ENCODE peak calls at places on chromosomes 3 and 15, in five cellular contexts. One of them, this sample, is unnamed.

GRCh38 chr3:40745381-40746106 is 220.8 kb downstream of the ZNF621 start:
- DNase-seq in ovary: no peak
- DNase-seq in pancreas: no peak
- DNase-seq in mesothelial cell of epicardium: no peak
- DNase-seq in HFF-Myc: no peak
- DNase-seq in this sample: peak

GRCh38 chr3:128701342-128702212 is 24.4 kb upstream of the RAB7A start:
- DNase-seq in ovary: no peak
- DNase-seq in pancreas: no peak
- DNase-seq in mesothelial cell of epicardium: no peak
- DNase-seq in HFF-Myc: no peak
- DNase-seq in this sample: no peak

GRCh38 chr3:55906896-55907295 is 419.8 kb upstream of the WNT5A start:
- DNase-seq in ovary: no peak
- DNase-seq in pancreas: no peak
- DNase-seq in mesothelial cell of epicardium: no peak
- DNase-seq in HFF-Myc: no peak
- DNase-seq in this sample: no peak

GRCh38 chr3:63279000-63279366 is 875 bp downstream of the SYNPR start:
- DNase-seq in ovary: no peak
- DNase-seq in pancreas: peak
- DNase-seq in mesothelial cell of epicardium: peak
- DNase-seq in HFF-Myc: no peak
- DNase-seq in this sample: no peak

GRCh38 chr3:88677311-88677710 is 430.1 kb upstream of the EPHA3 start:
- DNase-seq in ovary: no peak
- DNase-seq in pancreas: no peak
- DNase-seq in mesothelial cell of epicardium: no peak
- DNase-seq in HFF-Myc: no peak
- DNase-seq in this sample: no peak

GRCh38 chr15:75054172-75054897 is 30.9 kb downstream of the PPCDC start:
- DNase-seq in ovary: no peak
- DNase-seq in pancreas: no peak
- DNase-seq in mesothelial cell of epicardium: no peak
- DNase-seq in HFF-Myc: no peak
- DNase-seq in this sample: no peak

GRCh38 chr3:110568246-110568645 is 503.4 kb upstream of the NECTIN3 start:
- DNase-seq in ovary: no peak
- DNase-seq in pancreas: no peak
- DNase-seq in mesothelial cell of epicardium: no peak
- DNase-seq in HFF-Myc: peak
- DNase-seq in this sample: peak

GRCh38 chr3:125035217-125035616 is 20.6 kb downstream of the HEG1 start:
- DNase-seq in ovary: no peak
- DNase-seq in pancreas: no peak
- DNase-seq in mesothelial cell of epicardium: no peak
- DNase-seq in HFF-Myc: no peak
- DNase-seq in this sample: peak

GRCh38 chr15:42576040-42576594 is 711 bp downstream of the STARD9 start:
- DNase-seq in ovary: no peak
- DNase-seq in pancreas: no peak
- DNase-seq in mesothelial cell of epicardium: no peak
- DNase-seq in HFF-Myc: no peak
- DNase-seq in this sample: no peak

GRCh38 chr3:126835472-126836219 is 131.6 kb downstream of the CHCHD6 start:
- DNase-seq in ovary: no peak
- DNase-seq in pancreas: no peak
- DNase-seq in mesothelial cell of epicardium: no peak
- DNase-seq in HFF-Myc: no peak
- DNase-seq in this sample: no peak

GRCh38 chr3:14891135-14892132 is 55.9 kb upstream of the NR2C2 start:
- DNase-seq in ovary: no peak
- DNase-seq in pancreas: no peak
- DNase-seq in mesothelial cell of epicardium: no peak
- DNase-seq in HFF-Myc: no peak
- DNase-seq in this sample: no peak

DNA sequence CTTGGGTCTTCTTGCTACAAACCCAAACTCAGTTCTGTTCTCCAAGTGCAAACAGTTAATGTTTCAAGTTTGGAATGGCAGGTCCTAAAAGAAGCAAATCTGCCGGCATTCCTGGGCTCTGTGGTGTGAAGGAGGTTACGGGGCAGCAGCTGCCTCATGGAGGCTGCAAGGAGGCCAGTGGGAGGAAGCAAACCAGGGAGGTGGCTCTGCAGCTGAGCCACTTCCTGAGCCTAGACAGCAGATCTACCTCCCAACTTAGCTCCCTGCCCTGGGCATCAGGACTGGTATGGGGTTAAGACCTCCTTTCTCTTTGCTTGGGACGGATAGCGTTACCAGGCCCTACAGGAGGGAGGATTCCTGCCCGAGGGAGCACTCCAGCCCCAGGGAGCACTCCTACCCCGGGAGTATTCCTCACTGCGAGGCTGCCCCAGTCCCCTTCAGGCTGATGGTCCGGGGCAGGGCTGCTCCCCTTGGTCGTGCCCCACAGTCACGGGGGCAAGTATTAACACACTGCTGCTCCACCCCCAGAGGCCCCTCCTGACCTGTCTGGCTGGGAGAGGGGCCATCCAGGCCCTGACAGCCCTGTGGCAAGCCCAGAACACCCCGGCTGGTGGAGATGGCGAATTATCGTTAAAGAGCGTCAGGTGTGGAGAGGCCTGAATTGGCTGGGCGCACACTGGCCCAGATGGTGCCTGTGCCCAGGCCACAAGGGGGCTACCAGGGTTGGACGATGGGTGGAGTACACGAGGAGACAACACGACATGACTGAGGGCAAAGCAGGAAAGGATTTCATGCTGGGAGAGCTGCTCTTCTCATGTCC is 129.9 kb downstream of the ATP10A start:
- DNase-seq in ovary: no peak
- DNase-seq in pancreas: no peak
- DNase-seq in mesothelial cell of epicardium: no peak
- DNase-seq in HFF-Myc: no peak
- DNase-seq in this sample: no peak
- TF ChIP-seq CTCF in ovary: no peak
- TF ChIP-seq CTCF in pancreas: no peak
- TF ChIP-seq CTCF in mesothelial cell of epicardium: no peak
- TF ChIP-seq CTCF in HFF-Myc: no peak
- TF ChIP-seq CTCF in this sample: no peak

GRCh38 chr3:57015912-57016311 is 44.6 kb upstream of the SPATA12 start:
- DNase-seq in ovary: no peak
- DNase-seq in pancreas: no peak
- DNase-seq in mesothelial cell of epicardium: no peak
- DNase-seq in HFF-Myc: no peak
- DNase-seq in this sample: no peak
- TF ChIP-seq CTCF in ovary: no peak
- TF ChIP-seq CTCF in pancreas: no peak
- TF ChIP-seq CTCF in mesothelial cell of epicardium: no peak
- TF ChIP-seq CTCF in HFF-Myc: no peak
- TF ChIP-seq CTCF in this sample: no peak

GRCh38 chr3:183635431-183636220 is at the start of gene KLHL24:
- DNase-seq in ovary: peak
- DNase-seq in pancreas: peak
- DNase-seq in mesothelial cell of epicardium: peak
- DNase-seq in HFF-Myc: peak
- DNase-seq in this sample: peak
- TF ChIP-seq CTCF in ovary: no peak
- TF ChIP-seq CTCF in pancreas: no peak
- TF ChIP-seq CTCF in mesothelial cell of epicardium: no peak
- TF ChIP-seq CTCF in HFF-Myc: no peak
- TF ChIP-seq CTCF in this sample: no peak

GRCh38 chr3:148962513-148962912 is 28.8 kb upstream of the GYG1 start:
- DNase-seq in ovary: peak
- DNase-seq in pancreas: no peak
- DNase-seq in mesothelial cell of epicardium: no peak
- DNase-seq in HFF-Myc: peak
- DNase-seq in this sample: no peak
- TF ChIP-seq CTCF in ovary: no peak
- TF ChIP-seq CTCF in pancreas: no peak
- TF ChIP-seq CTCF in mesothelial cell of epicardium: no peak
- TF ChIP-seq CTCF in HFF-Myc: no peak
- TF ChIP-seq CTCF in this sample: no peak

GRCh38 chr15:33612721-33613304 is 302.0 kb downstream of the RYR3 start:
- DNase-seq in ovary: no peak
- DNase-seq in pancreas: no peak
- DNase-seq in mesothelial cell of epicardium: no peak
- DNase-seq in HFF-Myc: no peak
- DNase-seq in this sample: no peak

GRCh38 chr15:33608714-33609113 is 297.9 kb downstream of the RYR3 start:
- DNase-seq in ovary: no peak
- DNase-seq in pancreas: no peak
- DNase-seq in mesothelial cell of epicardium: no peak
- DNase-seq in HFF-Myc: no peak
- DNase-seq in this sample: no peak
- TF ChIP-seq CTCF in ovary: no peak
- TF ChIP-seq CTCF in pancreas: no peak
- TF ChIP-seq CTCF in mesothelial cell of epicardium: no peak
- TF ChIP-seq CTCF in HFF-Myc: peak
- TF ChIP-seq CTCF in this sample: no peak

GRCh38 chr15:94154255-94154654 is 77.1 kb upstream of the MCTP2 start:
- DNase-seq in ovary: no peak
- DNase-seq in pancreas: no peak
- DNase-seq in mesothelial cell of epicardium: no peak
- DNase-seq in HFF-Myc: no peak
- DNase-seq in this sample: no peak
- TF ChIP-seq CTCF in ovary: no peak
- TF ChIP-seq CTCF in pancreas: no peak
- TF ChIP-seq CTCF in mesothelial cell of epicardium: no peak
- TF ChIP-seq CTCF in HFF-Myc: no peak
- TF ChIP-seq CTCF in this sample: no peak

DNA sequence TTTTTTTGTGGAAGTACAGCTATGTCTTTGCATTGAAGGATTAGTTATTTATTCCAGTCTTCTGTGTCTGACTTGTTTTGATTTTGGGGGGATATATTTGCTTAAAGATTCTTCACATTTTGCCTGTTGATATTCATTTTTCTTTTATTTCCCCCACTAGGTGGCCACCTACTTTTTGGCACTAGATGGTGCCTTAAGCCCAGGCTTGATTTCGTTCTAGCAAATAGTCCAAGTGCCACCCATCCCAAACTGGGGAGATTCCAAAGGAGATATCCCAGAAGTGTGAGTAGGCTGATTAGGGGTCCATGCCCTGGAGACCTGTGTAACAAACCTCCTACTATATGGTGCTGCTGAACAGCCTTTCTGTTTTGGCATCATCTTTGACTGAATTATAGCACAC is 80.0 kb upstream of the SPATA16 start:
- DNase-seq in ovary: no peak
- DNase-seq in pancreas: no peak
- DNase-seq in mesothelial cell of epicardium: no peak
- DNase-seq in HFF-Myc: peak
- DNase-seq in this sample: no peak
- TF ChIP-seq CTCF in ovary: no peak
- TF ChIP-seq CTCF in pancreas: no peak
- TF ChIP-seq CTCF in mesothelial cell of epicardium: peak
- TF ChIP-seq CTCF in HFF-Myc: peak
- TF ChIP-seq CTCF in this sample: no peak

GRCh38 chr3:153974614-153975013 is 146.6 kb upstream of the ARHGEF26 start:
- DNase-seq in ovary: no peak
- DNase-seq in pancreas: no peak
- DNase-seq in mesothelial cell of epicardium: no peak
- DNase-seq in HFF-Myc: no peak
- DNase-seq in this sample: peak

GRCh38 chr3:153977148-153977547 is 144.0 kb upstream of the ARHGEF26 start:
- DNase-seq in ovary: peak
- DNase-seq in pancreas: no peak
- DNase-seq in mesothelial cell of epicardium: no peak
- DNase-seq in HFF-Myc: no peak
- DNase-seq in this sample: no peak

GRCh38 chr3:153979419-153980251 is 141.6 kb upstream of the ARHGEF26 start:
- DNase-seq in ovary: no peak
- DNase-seq in pancreas: no peak
- DNase-seq in mesothelial cell of epicardium: no peak
- DNase-seq in HFF-Myc: no peak
- DNase-seq in this sample: no peak

GRCh38 chr3:153980252-153980590 is 141.0 kb upstream of the ARHGEF26 start:
- DNase-seq in ovary: no peak
- DNase-seq in pancreas: no peak
- DNase-seq in mesothelial cell of epicardium: no peak
- DNase-seq in HFF-Myc: no peak
- DNase-seq in this sample: no peak

GRCh38 chr3:153978023-153978422 is 143.2 kb upstream of the ARHGEF26 start:
- DNase-seq in ovary: no peak
- DNase-seq in pancreas: no peak
- DNase-seq in mesothelial cell of epicardium: no peak
- DNase-seq in HFF-Myc: no peak
- DNase-seq in this sample: no peak
- TF ChIP-seq CTCF in ovary: no peak
- TF ChIP-seq CTCF in pancreas: no peak
- TF ChIP-seq CTCF in mesothelial cell of epicardium: no peak
- TF ChIP-seq CTCF in HFF-Myc: no peak
- TF ChIP-seq CTCF in this sample: no peak

GRCh38 chr3:24689353-24689752 is 194.7 kb upstream of the THRB start:
- DNase-seq in ovary: no peak
- DNase-seq in pancreas: no peak
- DNase-seq in mesothelial cell of epicardium: no peak
- DNase-seq in HFF-Myc: no peak
- DNase-seq in this sample: no peak
- TF ChIP-seq CTCF in ovary: no peak
- TF ChIP-seq CTCF in pancreas: no peak
- TF ChIP-seq CTCF in mesothelial cell of epicardium: no peak
- TF ChIP-seq CTCF in HFF-Myc: no peak
- TF ChIP-seq CTCF in this sample: no peak

DNA sequence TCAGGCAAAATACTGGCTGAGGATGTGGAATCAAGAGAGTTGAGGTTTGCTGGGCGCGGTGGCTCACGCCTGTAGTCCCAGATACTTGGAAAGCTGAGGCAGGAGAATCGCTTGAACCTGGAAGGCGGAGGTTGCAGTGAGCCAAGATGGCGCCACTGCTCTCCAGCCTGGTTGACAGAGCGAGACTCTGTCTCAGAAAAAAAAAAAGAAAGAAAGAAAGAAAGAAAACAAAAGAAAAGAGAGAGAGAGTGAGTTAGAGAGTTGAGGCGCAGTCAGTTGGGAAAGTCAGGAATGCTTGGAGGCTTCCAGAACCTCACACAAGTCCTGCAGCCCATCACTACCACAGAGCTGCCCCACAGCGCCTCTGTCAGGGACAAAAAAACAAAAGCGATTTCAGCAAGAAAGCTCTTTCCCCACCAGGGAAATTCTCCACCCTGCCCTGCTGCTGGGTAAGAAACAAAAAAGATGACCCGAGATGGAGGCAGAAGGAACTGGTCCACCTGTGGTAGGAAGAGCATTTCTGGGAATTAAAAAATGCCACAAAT is 13.8 kb downstream of the HDC start:
- DNase-seq in ovary: no peak
- DNase-seq in pancreas: no peak
- DNase-seq in mesothelial cell of epicardium: no peak
- DNase-seq in HFF-Myc: no peak
- DNase-seq in this sample: no peak
- TF ChIP-seq CTCF in ovary: no peak
- TF ChIP-seq CTCF in pancreas: no peak
- TF ChIP-seq CTCF in mesothelial cell of epicardium: no peak
- TF ChIP-seq CTCF in HFF-Myc: no peak
- TF ChIP-seq CTCF in this sample: no peak

This sample was measured in GM12865.